ENCODE peak calls at places on chromosomes 12 and 14, in ten cellular contexts. M is prostate gland, E is sciatic nerve, H is anterior cingulate cortex, D is dorsolateral prefrontal cortex, V is nephron progenitor cell, I is GM03348, B is HCEC 1CT, Z is T-helper 9 cell, J is erythroblast. K is an unnamed sample.

GRCh38 chr14:33922125-33922524 is 28.7 kb downstream of the EGLN3 start:
- DNase-seq in M (no peak), E (no peak), H (no peak), D (no peak), V (no peak), I (no peak), B (no peak), Z (no peak), J (no peak), K (no peak)

GRCh38 chr14:26370118-26370517 is 227.7 kb downstream of the NOVA1 start:
- DNase-seq in M (no peak), E (no peak), H (no peak), D (no peak), V (no peak), I (no peak), B (no peak), Z (no peak), J (no peak), K (no peak)

GRCh38 chr12:68839183-68840147 is 31.5 kb downstream of the MDM2 start:
- DNase-seq in M (no peak), E (no peak), H (no peak), D (no peak), V (no peak), I (no peak), B (no peak), Z (no peak), J (no peak), K (no peak)

GRCh38 chr12:70078161-70078560 is 165.1 kb upstream of the CNOT2 start:
- DNase-seq in M (no peak), E (no peak), H (no peak), D (no peak), V (no peak), I (no peak), B (no peak), Z (no peak), J (no peak), K (no peak)

GRCh38 chr12:65643595-65644386 is 180.5 kb upstream of the HMGA2 start:
- DNase-seq in M (no peak), E (no peak), H (no peak), D (no peak), V (no peak), I (no peak), B (peak), Z (no peak), J (no peak), K (no peak)

GRCh38 chr14:104876251-104876699 is 11.2 kb downstream of the CEP170B start:
- DNase-seq in M (no peak), E (no peak), H (no peak), D (no peak), V (peak), I (peak), B (peak), Z (peak), J (peak), K (no peak)

GRCh38 chr14:90785474-90785873 is 30.8 kb downstream of the TTC7B start:
- DNase-seq in M (no peak), E (peak), H (peak), D (peak), V (no peak), I (no peak), B (no peak), Z (no peak), J (peak), K (peak)

GRCh38 chr12:123617580-123617979 is 15.7 kb downstream of the DDX55 start:
- DNase-seq in M (no peak), E (peak), H (no peak), D (no peak), V (no peak), I (no peak), B (no peak), Z (no peak), J (no peak), K (no peak)

GRCh38 chr12:75831413-75831812 is 200.2 kb downstream of the PHLDA1 start:
- DNase-seq in M (no peak), E (no peak), H (no peak), D (no peak), V (no peak), I (no peak), B (no peak), Z (no peak), J (no peak), K (no peak)

GRCh38 chr14:65536781-65537423 is 124.4 kb downstream of the FUT8 start:
- DNase-seq in M (no peak), E (no peak), H (no peak), D (no peak), V (no peak), I (no peak), B (no peak), Z (no peak), J (no peak), K (no peak)

GRCh38 chr14:100679707-100680438 is 46.8 kb upstream of the DLK1 start:
- DNase-seq in M (no peak), E (peak), H (no peak), D (no peak), V (no peak), I (peak), B (no peak), Z (no peak), J (no peak), K (peak)

GRCh38 chr12:112236386-112236785 is 111.0 kb downstream of the TRAFD1 start:
- DNase-seq in M (no peak), E (no peak), H (no peak), D (no peak), V (no peak), I (no peak), B (no peak), Z (no peak), J (no peak), K (no peak)

GRCh38 chr14:27845241-27845850 is 921.2 kb upstream of the FOXG1 start:
- DNase-seq in M (no peak), E (peak), H (no peak), D (no peak), V (no peak), I (no peak), B (no peak), Z (no peak), J (no peak), K (no peak)

GRCh38 chr14:100844846-100845245 is 18.9 kb downstream of the MEG3 start:
- DNase-seq in M (no peak), E (no peak), H (no peak), D (no peak), V (no peak), I (no peak), B (no peak), Z (no peak), J (no peak), K (no peak)

GRCh38 chr12:130563322-130563721 is 152.8 kb downstream of the RIMBP2 start:
- DNase-seq in M (no peak), E (no peak), H (no peak), D (no peak), V (no peak), I (no peak), B (no peak), Z (no peak), J (no peak), K (no peak)

GRCh38 chr12:32698285-32698684 is 19.2 kb downstream of the DNM1L start:
- DNase-seq in M (no peak), E (no peak), H (no peak), D (no peak), V (no peak), I (no peak), B (no peak), Z (no peak), J (no peak), K (no peak)

GRCh38 chr12:69388371-69388770 is 28.8 kb downstream of the YEATS4 start:
- DNase-seq in M (no peak), E (no peak), H (no peak), D (no peak), V (no peak), I (peak), B (peak), Z (no peak), J (peak), K (peak)

GRCh38 chr12:95959107-95959506 is 16.0 kb downstream of the AMDHD1 start:
- DNase-seq in M (no peak), E (no peak), H (no peak), D (no peak), V (no peak), I (no peak), B (peak), Z (no peak), J (no peak), K (peak)

GRCh38 chr12:79344855-79345840 is 345.6 kb downstream of the PAWR start:
- DNase-seq in M (peak), E (no peak), H (no peak), D (no peak), V (peak), I (peak), B (peak), Z (no peak), J (peak), K (peak)

GRCh38 chr12:83102499-83102898 is 415.8 kb downstream of the TMTC2 start:
- DNase-seq in M (no peak), E (no peak), H (no peak), D (no peak), V (no peak), I (peak), B (no peak), Z (no peak), J (no peak), K (no peak)

GRCh38 chr12:92615703-92616102 is 87.1 kb upstream of the PLEKHG7 start:
- DNase-seq in M (no peak), E (no peak), H (no peak), D (no peak), V (no peak), I (no peak), B (no peak), Z (no peak), J (no peak), K (no peak)

GRCh38 chr12:15179672-15180071 is 41.5 kb downstream of the RERG start:
- DNase-seq in M (no peak), E (no peak), H (no peak), D (no peak), V (no peak), I (no peak), B (peak), Z (no peak), J (no peak), K (no peak)

GRCh38 chr12:62214847-62215246 is 45.4 kb upstream of the USP15 start:
- DNase-seq in M (no peak), E (no peak), H (no peak), D (no peak), V (no peak), I (no peak), B (no peak), Z (no peak), J (no peak), K (no peak)

GRCh38 chr12:2322554-2323120 is 269.9 kb downstream of the CACNA1C start:
- DNase-seq in M (no peak), E (no peak), H (no peak), D (no peak), V (no peak), I (no peak), B (no peak), Z (no peak), J (no peak), K (no peak)

GRCh38 chr12:77469614-77470333 is 360.9 kb upstream of the NAV3 start:
- DNase-seq in M (no peak), E (no peak), H (no peak), D (no peak), V (no peak), I (no peak), B (no peak), Z (no peak), J (no peak), K (no peak)